ENCODE peak calls at places on chromosome 16, in ten cellular contexts. I is nephron progenitor cell, Z is mesothelial cell of epicardium, X is glutamatergic neuron, T is left ventricle myocardium inferior, B is thoracic aorta, D is RWPE1, H is B cell, P is tibial artery, S is HFFc6. N is an unnamed sample.

GRCh38 chr16:3364774-3365427 is 9.2 kb downstream of the OR2C1 start:
- DNase-seq in P (peak; percentile 66), D (peak; percentile 84), H (peak; percentile 89), S (peak; percentile 95), Z (no peak), B (peak; percentile 39), I (no peak), T (peak; percentile 86), X (no peak), N (no peak)

GRCh38 chr16:24539850-24540484 is 601 bp downstream of the RBBP6 start:
- DNase-seq in S (no peak), P (peak; percentile 41), I (peak; percentile 66), T (peak; percentile 64), Z (peak; percentile 35), X (peak; percentile 67), B (no peak), D (peak; percentile 5), H (peak; percentile 61), N (peak; percentile 24)

GRCh38 chr16:89144681-89145080 is 26.9 kb upstream of the CDH15 start:
- DNase-seq in Z (no peak), P (no peak), X (peak; percentile 14), B (no peak), H (no peak), T (no peak), S (no peak), I (no peak), D (no peak), N (no peak)

GRCh38 chr16:30377812-30378235 is 3.2 kb downstream of the MYL11 start:
- DNase-seq in D (peak; percentile 80), P (peak; percentile 97), S (peak; percentile 73), Z (peak; percentile 77), B (peak; percentile 85), T (peak; percentile 95), H (peak; percentile 96), X (peak; percentile 86), I (peak; percentile 82), N (peak; percentile 75)

GRCh38 chr16:11843861-11844260 is 7.5 kb downstream of the RSL1D1 start:
- DNase-seq in H (no peak), Z (no peak), P (no peak), X (no peak), T (no peak), S (no peak), D (no peak), I (no peak), B (no peak), N (no peak)

GRCh38 chr16:79838860-79839259 is 238.3 kb upstream of the MAF start:
- DNase-seq in X (no peak), I (no peak), P (no peak), Z (no peak), H (no peak), S (no peak), B (no peak), D (no peak), T (peak; percentile 31), N (no peak)

GRCh38 chr16:2226245-2226793 is 2.9 kb downstream of the E4F1 start:
- DNase-seq in P (no peak), I (no peak), S (no peak), D (no peak), T (no peak), H (no peak), Z (no peak), X (no peak), B (no peak), N (no peak)

GRCh38 chr16:49592507-49593422 is 219.2 kb downstream of the C16orf78 start:
- DNase-seq in T (no peak), P (peak; percentile 20), I (peak; percentile 60), X (peak; percentile 51), H (no peak), S (no peak), B (no peak), Z (no peak), D (peak; percentile 45), N (peak; percentile 45)

GRCh38 chr16:15874745-15875314 is 13.6 kb downstream of the CEP20 start:
- DNase-seq in D (peak; percentile 78), S (peak; percentile 57), I (peak; percentile 41), P (peak; percentile 55), X (peak; percentile 61), Z (no peak), H (no peak), T (peak; percentile 36), B (no peak), N (peak; percentile 43)

GRCh38 chr16:963913-964695 is 6.7 kb downstream of the LMF1 start:
- DNase-seq in X (no peak), T (no peak), I (no peak), S (peak; percentile 47), P (no peak), Z (no peak), B (no peak), D (no peak), H (no peak), N (no peak)

GRCh38 chr16:964696-965395 is 5.9 kb downstream of the LMF1 start:
- DNase-seq in T (no peak), S (no peak), B (no peak), X (no peak), D (no peak), I (no peak), Z (no peak), H (peak; percentile 38), P (no peak), N (no peak)

GRCh38 chr16:962901-963814 is 7.6 kb downstream of the LMF1 start:
- DNase-seq in S (no peak), P (no peak), I (no peak), B (no peak), T (no peak), X (no peak), D (no peak), Z (no peak), H (no peak), N (no peak)

GRCh38 chr16:962366-962765 is 8.4 kb downstream of the LMF1 start:
- DNase-seq in I (no peak), T (no peak), X (no peak), D (no peak), P (no peak), B (no peak), S (no peak), Z (no peak), H (no peak), N (no peak)

DNA sequence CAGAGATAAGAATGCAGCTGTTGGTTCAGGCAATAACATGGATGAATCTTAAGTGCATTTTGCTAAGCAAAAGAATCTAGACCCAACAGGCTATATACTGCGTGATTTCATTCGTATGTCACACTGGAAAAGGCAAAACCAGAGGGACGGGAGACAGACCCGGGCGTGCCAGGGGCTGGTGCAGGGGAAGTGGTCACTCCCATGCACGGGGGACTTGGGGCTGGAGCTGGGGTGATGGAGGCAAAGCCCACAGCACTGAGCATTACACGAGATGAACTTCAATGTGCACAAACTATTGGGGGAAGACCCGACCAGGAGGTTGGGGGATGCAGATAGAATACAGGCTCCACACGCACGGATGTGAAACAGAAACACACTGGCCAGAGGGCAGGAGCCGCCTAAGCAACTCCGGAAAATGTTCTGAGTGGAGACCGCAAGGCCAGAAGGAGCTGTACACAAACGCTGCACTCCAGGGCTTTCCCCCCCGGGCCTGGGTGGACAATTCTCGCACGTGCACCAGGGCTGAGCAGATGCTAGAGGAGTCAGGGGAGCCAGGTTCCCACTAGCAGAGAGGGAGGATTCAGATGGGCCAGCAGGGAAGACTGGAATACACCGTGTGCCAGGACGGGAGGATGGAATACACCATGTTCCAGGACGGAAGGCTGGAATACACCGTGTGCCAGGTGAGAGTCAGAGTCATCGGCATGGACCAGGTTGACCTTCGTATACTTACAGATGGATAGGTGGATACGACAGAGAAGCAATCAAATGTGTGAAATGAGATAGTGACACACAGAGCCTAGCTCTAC is 11.3 kb downstream of the LMF1 start:
- DNase-seq in I (no peak), Z (no peak), D (no peak), X (no peak), B (no peak), P (no peak), S (no peak), H (no peak), T (no peak), N (no peak)
- TF ChIP-seq CTCF in I (no peak), Z (no peak), D (no peak), X (no peak), B (no peak), P (no peak), S (no peak), H (no peak), T (no peak), N (no peak)

GRCh38 chr16:14289692-14290340 is 218.7 kb downstream of the MRTFB start:
- DNase-seq in T (no peak), B (no peak), X (peak; percentile 49), P (no peak), I (peak; percentile 32), S (no peak), H (no peak), Z (no peak), D (peak; percentile 32), N (no peak)
- TF ChIP-seq CTCF in T (peak; percentile 43), B (no peak), X (peak; percentile 61), P (no peak), I (peak; percentile 28), S (peak; percentile 77), H (peak; percentile 60), Z (no peak), D (peak; percentile 33), N (peak; percentile 71)

DNA sequence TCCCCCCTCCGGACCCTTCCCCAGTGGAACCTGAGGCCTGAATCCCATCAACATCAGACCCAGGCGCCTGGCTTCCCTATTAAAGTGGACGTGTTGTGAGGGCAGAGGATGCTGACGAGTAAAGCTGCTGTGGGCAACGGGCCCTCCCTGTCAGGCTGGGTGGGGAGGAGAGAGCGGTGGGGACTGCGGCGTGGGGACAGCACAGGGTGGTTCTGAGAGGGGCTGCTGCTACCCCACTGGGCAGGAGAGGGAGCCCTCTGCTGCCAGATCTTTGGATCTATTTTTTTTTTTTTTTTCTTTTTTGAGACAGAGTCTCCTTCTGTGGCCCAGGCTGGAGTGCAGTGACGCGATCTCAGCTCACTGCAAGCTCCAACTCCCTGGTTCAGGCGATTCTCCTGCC is 5.9 kb downstream of the CA5A start:
- DNase-seq in P (no peak), T (no peak), X (peak; percentile 49), D (no peak), Z (no peak), I (no peak), B (no peak), H (peak; percentile 40), S (no peak), N (no peak)
- TF ChIP-seq CTCF in P (no peak), T (no peak), X (no peak), D (no peak), Z (peak; percentile 11), I (peak; percentile 10), B (no peak), H (peak; percentile 22), S (peak; percentile 38), N (peak; percentile 52)

DNA sequence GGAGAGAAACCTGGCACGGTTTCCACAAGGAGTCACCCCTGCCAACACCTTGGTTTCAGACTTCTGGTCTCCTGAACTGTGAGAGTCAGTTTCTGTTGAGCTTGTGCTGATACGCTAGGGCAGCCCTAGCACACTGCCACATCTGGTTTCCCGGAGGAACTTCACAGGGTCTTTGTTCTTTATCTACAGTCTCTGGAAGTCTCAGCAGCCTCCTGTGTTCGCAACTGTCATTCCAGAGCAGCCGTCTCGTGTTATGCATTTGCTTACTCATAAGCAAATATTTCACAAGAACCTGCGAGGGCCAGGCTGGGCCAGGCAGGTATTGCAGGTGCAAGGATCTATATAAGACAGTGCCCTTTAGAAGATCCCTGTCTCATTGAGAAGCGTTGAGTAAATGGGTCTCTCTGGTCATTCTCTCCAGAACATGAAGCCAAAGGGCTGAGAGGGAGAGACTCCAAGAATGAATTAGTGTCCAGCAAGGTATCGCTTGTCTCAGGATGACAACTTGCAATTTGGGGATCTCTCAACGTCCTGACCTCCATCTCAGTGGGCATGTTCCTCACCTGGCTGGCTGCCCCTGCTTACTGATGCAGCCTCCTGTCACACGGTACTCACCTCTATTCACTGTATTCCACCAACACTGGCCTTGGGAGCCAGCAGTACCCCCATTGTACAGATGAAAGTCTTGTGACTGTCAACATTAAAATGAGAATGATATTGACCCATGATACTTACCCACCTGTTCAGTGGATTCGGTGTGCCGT is 141.2 kb downstream of the WWOX start:
- DNase-seq in X (no peak), B (no peak), P (no peak), T (no peak), S (no peak), D (peak; percentile 35), I (no peak), Z (no peak), H (no peak), N (no peak)
- TF ChIP-seq CTCF in X (no peak), B (no peak), P (no peak), T (no peak), S (no peak), D (no peak), I (no peak), Z (no peak), H (no peak), N (no peak)